ENCODE peak calls at places on chromosome 6, in five cellular contexts. M is prostate gland, R is T-helper 2 cell, Q is fibroblast of the aortic adventitia, W is RPMI8226. T is an unnamed sample.
A peak's percentile ranks its signal among the peaks of the same experiment; 100 is the strongest.

GRCh38 chr6:55704421-55704820 is 125.4 kb upstream of the HMGCLL1 start:
- DNase-seq in M (no peak), R (no peak), Q (peak; percentile 73), W (no peak), T (no peak)

GRCh38 chr6:26474439-26474881 is 16.7 kb downstream of the BTN2A1 start:
- DNase-seq in M (no peak), R (no peak), Q (no peak), W (no peak), T (no peak)

GRCh38 chr6:36547646-36548400 is 544 bp upstream of the STK38 start:
- DNase-seq in M (no peak), R (no peak), Q (no peak), W (no peak), T (no peak)

GRCh38 chr6:43644940-43645612 is at the start of gene RSPH9:
- DNase-seq in M (peak; percentile 40), R (peak; percentile 24), Q (peak; percentile 63), W (no peak), T (peak; percentile 71)

GRCh38 chr6:117463762-117464665 is 18.5 kb upstream of the DCBLD1 start:
- DNase-seq in M (no peak), R (no peak), Q (peak; percentile 76), W (no peak), T (peak; percentile 61)

GRCh38 chr6:37663016-37663810 is 34.5 kb downstream of the MDGA1 start:
- DNase-seq in M (no peak), R (no peak), Q (peak; percentile 36), W (no peak), T (peak; percentile 48)

GRCh38 chr6:25366785-25367657 is 87.8 kb downstream of the CARMIL1 start:
- DNase-seq in M (no peak), R (peak; percentile 36), Q (peak; percentile 16), W (peak; percentile 90), T (peak; percentile 9)

GRCh38 chr6:38912378-38912777 is 136.2 kb upstream of the GLP1R start:
- DNase-seq in M (no peak), R (no peak), Q (no peak), W (no peak), T (no peak)